ENCODE peak calls at places on chromosomes 1 and 21, in nine cellular contexts. I, E, O, M, G, W, F, H and P are unnamed samples.
A peak's percentile ranks its signal among the peaks of the same experiment; 100 is the strongest.

GRCh38 chr21:15057290-15057689 is 7.5 kb downstream of the NRIP1 start:
- DNase-seq in I (no peak), E (no peak), O (no peak), M (no peak), G (no peak), W (no peak), F (no peak), H (no peak), P (no peak)

GRCh38 chr21:41250519-41250918 is 66.1 kb upstream of the FAM3B start:
- DNase-seq in I (no peak), E (no peak), O (no peak), M (no peak), G (no peak), W (no peak), F (no peak), H (no peak), P (peak; percentile 8)

GRCh38 chr1:221708076-221708571 is 33.8 kb downstream of the DUSP10 start:
- DNase-seq in I (no peak), E (no peak), O (no peak), M (no peak), G (peak; percentile 63), W (peak; percentile 20), F (no peak), H (no peak), P (peak; percentile 73)

GRCh38 chr1:52210044-52210443 is 68.2 kb downstream of the ZFYVE9 start:
- DNase-seq in I (no peak), E (peak; percentile 8), O (no peak), M (no peak), G (no peak), W (no peak), F (no peak), H (no peak), P (no peak)

GRCh38 chr1:1371741-1372711 is 3.0 kb downstream of the AURKAIP1 start:
- DNase-seq in I (peak; percentile 71), E (no peak), O (peak; percentile 89), M (peak; percentile 69), G (peak; percentile 89), W (peak; percentile 57), F (peak; percentile 94), H (peak; percentile 81), P (peak; percentile 49)

GRCh38 chr1:180257461-180257860 is 27.4 kb downstream of the LHX4 start:
- DNase-seq in I (no peak), E (no peak), O (no peak), M (no peak), G (no peak), W (no peak), F (no peak), H (no peak), P (no peak)

GRCh38 chr1:229845410-229846138 is 219.5 kb downstream of the URB2 start:
- DNase-seq in I (no peak), E (no peak), O (no peak), M (no peak), G (no peak), W (no peak), F (no peak), H (no peak), P (no peak)

GRCh38 chr1:172845371-172845770 is 186.5 kb downstream of the FASLG start:
- DNase-seq in I (no peak), E (no peak), O (no peak), M (no peak), G (peak; percentile 20), W (no peak), F (no peak), H (no peak), P (peak; percentile 63)

GRCh38 chr1:81760487-81761097 is 40.1 kb upstream of the ADGRL2 start:
- DNase-seq in I (no peak), E (no peak), O (no peak), M (no peak), G (peak; percentile 7), W (no peak), F (no peak), H (no peak), P (peak; percentile 67)

GRCh38 chr1:99469641-99470040 is 176.3 kb upstream of the PALMD start:
- DNase-seq in I (no peak), E (no peak), O (no peak), M (no peak), G (no peak), W (no peak), F (no peak), H (no peak), P (no peak)

GRCh38 chr21:14889080-14889805 is 175.6 kb downstream of the NRIP1 start:
- DNase-seq in I (no peak), E (no peak), O (no peak), M (peak; percentile 29), G (no peak), W (no peak), F (no peak), H (no peak), P (peak; percentile 98)

GRCh38 chr1:100322436-100323211 is 29.7 kb upstream of the CDC14A start:
- DNase-seq in I (peak; percentile 4), E (no peak), O (no peak), M (no peak), G (no peak), W (no peak), F (no peak), H (no peak), P (peak; percentile 54)

GRCh38 chr1:171793656-171794055 is 12.2 kb downstream of the METTL13 start:
- DNase-seq in I (no peak), E (no peak), O (no peak), M (no peak), G (no peak), W (no peak), F (no peak), H (no peak), P (peak; percentile 13)

GRCh38 chr1:98048234-98048633 is 127.4 kb upstream of the DPYD start:
- DNase-seq in I (peak; percentile 26), E (peak; percentile 64), O (peak; percentile 89), M (peak; percentile 81), G (peak; percentile 62), W (peak; percentile 88), F (peak; percentile 95), H (peak; percentile 89), P (peak; percentile 94)

GRCh38 chr1:159867322-159868064 is 5.0 kb upstream of the VSIG8 start:
- DNase-seq in I (no peak), E (peak; percentile 71), O (no peak), M (peak; percentile 47), G (no peak), W (no peak), F (no peak), H (peak; percentile 88), P (peak; percentile 39)

GRCh38 chr21:44800971-44801467 is 601 bp downstream of the UBE2G2 start:
- DNase-seq in I (peak; percentile 62), E (peak; percentile 59), O (no peak), M (no peak), G (peak; percentile 78), W (no peak), F (no peak), H (no peak), P (peak; percentile 46)

GRCh38 chr21:39105836-39106235 is 77.4 kb downstream of the PSMG1 start:
- DNase-seq in I (no peak), E (no peak), O (no peak), M (no peak), G (no peak), W (no peak), F (no peak), H (no peak), P (peak; percentile 31)

GRCh38 chr1:93433407-93433961 is 14.4 kb upstream of the FNBP1L start:
- DNase-seq in I (no peak), E (no peak), O (no peak), M (peak; percentile 55), G (no peak), W (no peak), F (no peak), H (no peak), P (no peak)
- TF ChIP-seq CTCF in I (no peak), E (no peak), O (no peak), M (peak; percentile 57), G (peak; percentile 31), W (no peak), F (peak; percentile 13), H (peak; percentile 34), P (peak; percentile 37)

GRCh38 chr1:160993544-160993943 is 27.4 kb downstream of the F11R start:
- DNase-seq in I (peak; percentile 25), E (peak; percentile 36), O (no peak), M (no peak), G (no peak), W (peak; percentile 27), F (no peak), H (no peak), P (peak; percentile 88)
- TF ChIP-seq CTCF in I (peak; percentile 65), E (peak; percentile 41), O (no peak), M (peak; percentile 44), G (peak; percentile 37), W (peak; percentile 48), F (peak; percentile 59), H (no peak), P (peak; percentile 54)

GRCh38 chr1:43454270-43455011 is 710 bp upstream of the HYI start:
- DNase-seq in I (no peak), E (peak; percentile 94), O (peak; percentile 66), M (peak; percentile 72), G (peak; percentile 84), W (peak; percentile 79), F (peak; percentile 66), H (peak; percentile 83), P (peak; percentile 93)
- TF ChIP-seq CTCF in I (no peak), E (no peak), O (no peak), M (no peak), G (no peak), W (peak; percentile 38), F (no peak), H (no peak), P (no peak)

GRCh38 chr1:106975944-106976343 is 80.5 kb upstream of the PRMT6 start:
- DNase-seq in I (no peak), E (no peak), O (no peak), M (no peak), G (no peak), W (no peak), F (no peak), H (no peak), P (peak; percentile 7)
- TF ChIP-seq CTCF in I (no peak), E (no peak), O (no peak), M (no peak), G (no peak), W (no peak), F (no peak), H (no peak), P (peak; percentile 32)